ENCODE peak calls at places on chromosome 20, in ten cellular contexts. F, H, V, A, Z, M, I, N, G and D are unnamed samples.

GRCh38 chr20:49701313-49701731 is 12.4 kb downstream of the B4GALT5 start:
- DNase-seq in A (no peak), H (no peak), Z (no peak), M (no peak), G (no peak), N (peak), V (no peak), I (no peak), F (peak), D (no peak)

GRCh38 chr20:5309971-5310370 is 6.8 kb downstream of the PROKR2 start:
- DNase-seq in F (no peak), H (no peak), A (no peak), M (no peak), Z (no peak), V (no peak), I (no peak), G (no peak), N (no peak), D (no peak)

GRCh38 chr20:16538779-16539178 is 34.5 kb downstream of the KIF16B start:
- DNase-seq in M (no peak), G (no peak), V (no peak), A (no peak), I (no peak), Z (no peak), N (no peak), F (no peak), H (no peak), D (no peak)

GRCh38 chr20:59425572-59425971 is 125.2 kb downstream of the EDN3 start:
- DNase-seq in V (no peak), H (no peak), N (no peak), F (no peak), G (no peak), A (no peak), Z (no peak), I (no peak), M (no peak), D (no peak)

GRCh38 chr20:37989601-37990001 is 43.7 kb downstream of the TTI1 start:
- DNase-seq in V (no peak), N (no peak), A (no peak), H (no peak), G (no peak), M (peak), I (peak), F (no peak), Z (peak), D (no peak)

GRCh38 chr20:14431568-14431967 is 94.2 kb upstream of the FLRT3 start:
- DNase-seq in F (no peak), G (no peak), V (no peak), A (no peak), N (no peak), Z (no peak), I (no peak), M (no peak), H (no peak), D (no peak)

GRCh38 chr20:8547035-8547649 is 415.1 kb downstream of the PLCB1 start:
- DNase-seq in V (no peak), M (no peak), H (no peak), N (no peak), G (no peak), Z (no peak), F (no peak), I (no peak), A (no peak), D (no peak)

GRCh38 chr20:57030611-57031600 is 235.5 kb downstream of the BMP7 start:
- DNase-seq in F (peak), A (no peak), V (no peak), G (no peak), M (no peak), I (no peak), N (no peak), Z (no peak), H (no peak), D (no peak)

GRCh38 chr20:63657937-63658748 is at the start of gene RTEL1:
- DNase-seq in Z (peak), A (peak), G (peak), H (peak), M (peak), I (peak), V (peak), N (peak), F (peak), D (peak)

GRCh38 chr20:44433751-44434538 is 41.7 kb upstream of the TTPAL start:
- DNase-seq in I (peak), G (no peak), Z (no peak), M (no peak), H (no peak), N (no peak), F (no peak), A (peak), V (no peak), D (no peak)

GRCh38 chr20:64224344-64225165 is 31.0 kb upstream of the PCMTD2 start:
- DNase-seq in F (no peak), Z (no peak), N (no peak), I (no peak), H (no peak), M (peak), G (no peak), V (no peak), A (no peak), D (no peak)

GRCh38 chr20:41408986-41409385 is 42.4 kb upstream of the EMILIN3 start:
- DNase-seq in I (no peak), H (no peak), F (no peak), A (no peak), M (peak), G (peak), N (peak), Z (no peak), V (peak), D (no peak)

GRCh38 chr20:58651548-58651822 is 402 bp downstream of the STX16 start:
- DNase-seq in I (no peak), G (no peak), N (no peak), H (no peak), F (no peak), V (no peak), A (peak), M (no peak), Z (no peak), D (no peak)

GRCh38 chr20:54980321-54980960 is 505.0 kb downstream of the DOK5 start:
- DNase-seq in I (no peak), H (peak), G (no peak), Z (no peak), A (no peak), N (peak), M (no peak), F (no peak), V (peak), D (no peak)